ENCODE peak calls at places on chromosomes 2 and 18, in eight cellular contexts. One of them, this sample, is unnamed.

GRCh38 chr2:232888099-232888836 is 18.2 kb downstream of the SNORC start:
- DNase-seq in coronary artery: peak; percentile 38
- DNase-seq in mammary epithelial cell: no peak
- DNase-seq in IMR-90: no peak
- DNase-seq in ovary: no peak
- DNase-seq in A549: no peak
- DNase-seq in lung: no peak
- DNase-seq in MM.1S: no peak
- DNase-seq in this sample: no peak

GRCh38 chr18:77316013-77316412 is 66.4 kb downstream of the GALR1 start:
- DNase-seq in coronary artery: no peak
- DNase-seq in mammary epithelial cell: no peak
- DNase-seq in IMR-90: no peak
- DNase-seq in ovary: no peak
- DNase-seq in A549: no peak
- DNase-seq in lung: no peak
- DNase-seq in MM.1S: no peak
- DNase-seq in this sample: no peak

GRCh38 chr2:25821225-25822056 is 56.8 kb downstream of the ASXL2 start:
- DNase-seq in coronary artery: no peak
- DNase-seq in mammary epithelial cell: peak; percentile 11
- DNase-seq in IMR-90: peak; percentile 20
- DNase-seq in ovary: no peak
- DNase-seq in A549: no peak
- DNase-seq in lung: no peak
- DNase-seq in MM.1S: no peak
- DNase-seq in this sample: peak; percentile 65

GRCh38 chr2:134193006-134193405 is 60.9 kb upstream of the MGAT5 start:
- DNase-seq in coronary artery: no peak
- DNase-seq in mammary epithelial cell: peak; percentile 75
- DNase-seq in IMR-90: peak; percentile 82
- DNase-seq in ovary: no peak
- DNase-seq in A549: no peak
- DNase-seq in lung: no peak
- DNase-seq in MM.1S: no peak
- DNase-seq in this sample: peak; percentile 72

GRCh38 chr2:7037340-7038333 is 120.4 kb downstream of the RNF144A start:
- DNase-seq in coronary artery: no peak
- DNase-seq in mammary epithelial cell: no peak
- DNase-seq in IMR-90: peak; percentile 54
- DNase-seq in ovary: peak; percentile 66
- DNase-seq in A549: peak; percentile 69
- DNase-seq in lung: peak; percentile 68
- DNase-seq in MM.1S: peak; percentile 21
- DNase-seq in this sample: peak; percentile 75

GRCh38 chr2:48414640-48414979 is 115.3 kb upstream of the STON1 start:
- DNase-seq in coronary artery: no peak
- DNase-seq in mammary epithelial cell: no peak
- DNase-seq in IMR-90: no peak
- DNase-seq in ovary: no peak
- DNase-seq in A549: no peak
- DNase-seq in lung: no peak
- DNase-seq in MM.1S: no peak
- DNase-seq in this sample: no peak

GRCh38 chr18:22550366-22550765 is 132.7 kb upstream of the CTAGE1 start:
- DNase-seq in coronary artery: no peak
- DNase-seq in mammary epithelial cell: peak; percentile 89
- DNase-seq in IMR-90: peak; percentile 56
- DNase-seq in ovary: no peak
- DNase-seq in A549: no peak
- DNase-seq in lung: no peak
- DNase-seq in MM.1S: no peak
- DNase-seq in this sample: no peak

GRCh38 chr2:100786297-100786658 is 33.7 kb upstream of the NPAS2 start:
- DNase-seq in coronary artery: no peak
- DNase-seq in mammary epithelial cell: peak; percentile 95
- DNase-seq in IMR-90: peak; percentile 82
- DNase-seq in ovary: no peak
- DNase-seq in A549: peak; percentile 19
- DNase-seq in lung: peak; percentile 73
- DNase-seq in MM.1S: no peak
- DNase-seq in this sample: peak; percentile 65

GRCh38 chr2:71944183-71944550 is 203.5 kb downstream of the CYP26B1 start:
- DNase-seq in coronary artery: peak; percentile 59
- DNase-seq in mammary epithelial cell: no peak
- DNase-seq in IMR-90: no peak
- DNase-seq in ovary: no peak
- DNase-seq in A549: no peak
- DNase-seq in lung: peak; percentile 14
- DNase-seq in MM.1S: no peak
- DNase-seq in this sample: no peak

GRCh38 chr2:69764286-69765058 is 22.5 kb downstream of the ANXA4 start:
- DNase-seq in coronary artery: no peak
- DNase-seq in mammary epithelial cell: no peak
- DNase-seq in IMR-90: peak; percentile 30
- DNase-seq in ovary: no peak
- DNase-seq in A549: no peak
- DNase-seq in lung: no peak
- DNase-seq in MM.1S: no peak
- DNase-seq in this sample: no peak

DNA sequence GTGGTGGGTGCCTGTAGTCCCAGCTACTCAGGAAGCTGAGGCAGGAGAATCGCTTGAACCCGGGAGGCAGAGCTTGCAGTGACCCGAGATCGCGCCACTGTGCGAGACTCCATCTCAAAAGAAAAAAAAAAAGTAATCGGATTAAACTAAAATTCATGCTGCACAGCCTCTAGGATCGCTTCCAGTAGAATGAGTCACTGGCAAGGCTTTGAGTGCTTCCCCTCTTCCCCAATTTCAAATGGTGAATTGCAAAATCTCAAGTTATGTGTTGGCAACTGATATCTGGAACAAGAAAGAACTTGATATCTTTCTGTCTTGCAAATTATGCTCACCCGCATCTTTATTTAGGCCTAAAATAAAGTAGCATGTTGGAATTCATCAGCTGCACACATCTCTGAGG is 12.6 kb downstream of the TTC39C start:
- DNase-seq in coronary artery: no peak
- DNase-seq in mammary epithelial cell: peak; percentile 90
- DNase-seq in IMR-90: peak; percentile 93
- DNase-seq in ovary: peak; percentile 62
- DNase-seq in A549: no peak
- DNase-seq in lung: peak; percentile 61
- DNase-seq in MM.1S: no peak
- DNase-seq in this sample: peak; percentile 59
- H3K27ac ChIP-seq in coronary artery: no peak overlapping the region
- H3K27ac ChIP-seq in mammary epithelial cell: peak overlapping the region; percentile 18
- H3K27ac ChIP-seq in IMR-90: peak overlapping the region; percentile 83
- H3K27ac ChIP-seq in ovary: no peak overlapping the region
- H3K27ac ChIP-seq in A549: peak overlapping the region; percentile 68
- H3K27ac ChIP-seq in lung: no peak overlapping the region
- H3K27ac ChIP-seq in MM.1S: no peak overlapping the region
- H3K27ac ChIP-seq in this sample: no peak overlapping the region

GRCh38 chr2:44246436-44246835 is 28.8 kb upstream of the SLC3A1 start:
- DNase-seq in coronary artery: no peak
- DNase-seq in mammary epithelial cell: no peak
- DNase-seq in IMR-90: no peak
- DNase-seq in ovary: no peak
- DNase-seq in A549: no peak
- DNase-seq in lung: no peak
- DNase-seq in MM.1S: no peak
- DNase-seq in this sample: no peak
- H3K4me3 ChIP-seq in coronary artery: no peak overlapping the region
- H3K4me3 ChIP-seq in mammary epithelial cell: no peak overlapping the region
- H3K4me3 ChIP-seq in IMR-90: no peak overlapping the region
- H3K4me3 ChIP-seq in ovary: no peak overlapping the region
- H3K4me3 ChIP-seq in A549: no peak overlapping the region
- H3K4me3 ChIP-seq in lung: no peak overlapping the region
- H3K4me3 ChIP-seq in MM.1S: no peak overlapping the region
- H3K4me3 ChIP-seq in this sample: no peak overlapping the region

GRCh38 chr18:58391932-58392331 is 237.0 kb downstream of the ALPK2 start:
- DNase-seq in coronary artery: peak; percentile 58
- DNase-seq in mammary epithelial cell: no peak
- DNase-seq in IMR-90: no peak
- DNase-seq in ovary: no peak
- DNase-seq in A549: no peak
- DNase-seq in lung: no peak
- DNase-seq in MM.1S: no peak
- DNase-seq in this sample: no peak
- TF ChIP-seq CTCF in coronary artery: no peak
- TF ChIP-seq CTCF in mammary epithelial cell: no peak
- TF ChIP-seq CTCF in IMR-90: no peak
- TF ChIP-seq CTCF in ovary: no peak
- TF ChIP-seq CTCF in A549: no peak
- TF ChIP-seq CTCF in lung: no peak
- TF ChIP-seq CTCF in MM.1S: no peak
- TF ChIP-seq CTCF in this sample: no peak

GRCh38 chr2:235988271-235989015 is 179.7 kb downstream of the GBX2 start:
- DNase-seq in coronary artery: no peak
- DNase-seq in mammary epithelial cell: no peak
- DNase-seq in IMR-90: no peak
- DNase-seq in ovary: no peak
- DNase-seq in A549: no peak
- DNase-seq in lung: no peak
- DNase-seq in MM.1S: no peak
- DNase-seq in this sample: no peak
- H3K27ac ChIP-seq in coronary artery: no peak overlapping the region
- H3K27ac ChIP-seq in mammary epithelial cell: no peak overlapping the region
- H3K27ac ChIP-seq in IMR-90: no peak overlapping the region
- H3K27ac ChIP-seq in ovary: no peak overlapping the region
- H3K27ac ChIP-seq in A549: no peak overlapping the region
- H3K27ac ChIP-seq in lung: no peak overlapping the region
- H3K27ac ChIP-seq in MM.1S: no peak overlapping the region
- H3K27ac ChIP-seq in this sample: no peak overlapping the region

DNA sequence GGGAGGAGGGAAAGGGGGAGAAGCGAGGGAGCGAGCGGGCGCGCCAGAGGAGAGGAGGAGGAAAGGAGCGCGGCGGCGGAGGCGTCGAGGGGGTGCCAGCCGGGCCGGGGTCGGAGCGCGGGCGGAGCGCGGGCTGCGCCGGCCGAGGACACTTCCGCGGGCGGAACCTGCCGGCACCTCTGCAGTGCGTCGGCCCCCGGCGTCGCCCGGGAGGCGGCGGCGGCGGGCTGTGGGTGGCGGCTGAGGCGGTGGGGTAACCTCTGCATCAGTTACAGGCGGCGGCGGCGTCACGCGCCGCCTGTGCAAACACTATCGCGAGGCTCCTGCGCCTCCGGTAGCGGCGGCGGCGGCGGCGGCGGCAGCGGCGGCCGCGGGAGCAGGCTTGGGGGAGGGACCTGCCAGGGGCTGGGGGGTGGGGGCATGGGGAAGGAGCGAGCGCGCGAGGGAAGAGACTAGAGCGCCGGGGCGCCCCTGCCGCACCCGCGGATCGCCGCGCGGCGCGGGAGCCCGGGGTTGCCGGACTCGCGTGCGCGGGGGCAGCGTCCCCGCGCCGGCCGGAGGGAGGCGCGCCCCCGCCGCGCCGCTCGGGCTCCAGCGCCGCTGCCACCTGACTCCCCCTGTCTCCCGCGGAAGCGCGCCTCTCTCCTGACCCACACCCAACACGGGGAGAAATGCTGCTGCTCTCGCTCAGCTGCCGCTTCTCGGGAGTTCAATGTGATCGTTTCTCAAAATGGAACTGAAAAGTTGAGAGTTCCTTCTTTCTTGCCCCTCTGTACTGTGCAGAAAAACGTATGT is at the start of gene TLK1:
- DNase-seq in coronary artery: peak; percentile 80
- DNase-seq in mammary epithelial cell: peak; percentile 75
- DNase-seq in IMR-90: peak; percentile 69
- DNase-seq in ovary: peak; percentile 78
- DNase-seq in A549: peak; percentile 77
- DNase-seq in lung: peak; percentile 77
- DNase-seq in MM.1S: peak; percentile 78
- DNase-seq in this sample: peak; percentile 41
- H3K4me3 ChIP-seq in coronary artery: peak within 1 kb of the TSS; percentile 96
- H3K4me3 ChIP-seq in mammary epithelial cell: peak within 1 kb of the TSS; percentile 93
- H3K4me3 ChIP-seq in IMR-90: peak within 1 kb of the TSS; percentile 88
- H3K4me3 ChIP-seq in ovary: peak within 1 kb of the TSS; percentile 83
- H3K4me3 ChIP-seq in A549: peak within 1 kb of the TSS; percentile 91
- H3K4me3 ChIP-seq in lung: peak within 1 kb of the TSS; percentile 93
- H3K4me3 ChIP-seq in MM.1S: peak within 1 kb of the TSS; percentile 89
- H3K4me3 ChIP-seq in this sample: peak within 1 kb of the TSS; percentile 83

This sample was measured in brain microvascular endothelial cell.